ENCODE peak calls at places on chromosomes 2 and 18, in seven cellular contexts. E, N, G, V, Z, U and P are unnamed samples.

GRCh38 chr18:58128286-58129018 is 84.4 kb downstream of the NEDD4L start:
- DNase-seq in E (no peak), N (no peak), G (no peak), V (peak), Z (peak), U (no peak), P (no peak)

GRCh38 chr2:13596233-13596632 is 879.5 kb downstream of the TRIB2 start:
- DNase-seq in E (no peak), N (no peak), G (no peak), V (no peak), Z (no peak), U (no peak), P (no peak)

GRCh38 chr2:164910091-164910899 is 45.0 kb downstream of the SLC38A11 start:
- DNase-seq in E (no peak), N (no peak), G (peak), V (peak), Z (peak), U (no peak), P (no peak)

GRCh38 chr2:143907801-143908200 is 612.1 kb downstream of the ZEB2 start:
- DNase-seq in E (no peak), N (no peak), G (no peak), V (no peak), Z (no peak), U (no peak), P (no peak)

GRCh38 chr2:68388772-68389171 is 23.7 kb downstream of the PLEK start:
- DNase-seq in E (no peak), N (no peak), G (no peak), V (no peak), Z (no peak), U (no peak), P (no peak)

GRCh38 chr2:237618449-237618848 is 8.9 kb upstream of the LRRFIP1 start:
- DNase-seq in E (peak), N (no peak), G (no peak), V (no peak), Z (no peak), U (no peak), P (no peak)

GRCh38 chr2:11864724-11865123 is 118.3 kb downstream of the LPIN1 start:
- DNase-seq in E (no peak), N (no peak), G (no peak), V (no peak), Z (no peak), U (no peak), P (no peak)

GRCh38 chr2:106956416-106956815 is 70.4 kb upstream of the ST6GAL2 start:
- DNase-seq in E (no peak), N (no peak), G (peak), V (no peak), Z (no peak), U (no peak), P (no peak)

GRCh38 chr2:241680827-241681599 is 5.6 kb downstream of the DTYMK start:
- DNase-seq in E (peak), N (no peak), G (peak), V (no peak), Z (no peak), U (no peak), P (no peak)

GRCh38 chr2:47520302-47520630 is 117.3 kb downstream of the MSH2 start:
- DNase-seq in E (no peak), N (no peak), G (no peak), V (no peak), Z (no peak), U (no peak), P (no peak)

GRCh38 chr2:176583530-176584101 is 314.4 kb downstream of the MTX2 start:
- DNase-seq in E (peak), N (no peak), G (peak), V (peak), Z (no peak), U (no peak), P (no peak)

GRCh38 chr2:98479959-98480524 is 35.4 kb downstream of the INPP4A start:
- DNase-seq in E (peak), N (peak), G (no peak), V (peak), Z (peak), U (no peak), P (no peak)

GRCh38 chr2:181857471-181857870 is 34.1 kb upstream of the ITPRID2 start:
- DNase-seq in E (no peak), N (no peak), G (no peak), V (no peak), Z (no peak), U (no peak), P (no peak)

GRCh38 chr2:74461187-74462053 is 3.2 kb downstream of the WBP1 start:
- DNase-seq in E (no peak), N (no peak), G (no peak), V (peak), Z (no peak), U (no peak), P (no peak)

GRCh38 chr2:16660039-16660619 is 5.5 kb downstream of the CYRIA start:
- DNase-seq in E (no peak), N (no peak), G (no peak), V (no peak), Z (no peak), U (no peak), P (no peak)

GRCh38 chr2:226649201-226649600 is 150.4 kb downstream of the IRS1 start:
- DNase-seq in E (no peak), N (no peak), G (no peak), V (no peak), Z (no peak), U (no peak), P (no peak)

GRCh38 chr2:237591021-237591370 is 462 bp upstream of the RAB17 start:
- DNase-seq in E (no peak), N (no peak), G (no peak), V (peak), Z (peak), U (no peak), P (no peak)

GRCh38 chr2:236825989-236826510 is 256.4 kb downstream of the ACKR3 start:
- DNase-seq in E (no peak), N (no peak), G (no peak), V (no peak), Z (no peak), U (no peak), P (no peak)

DNA sequence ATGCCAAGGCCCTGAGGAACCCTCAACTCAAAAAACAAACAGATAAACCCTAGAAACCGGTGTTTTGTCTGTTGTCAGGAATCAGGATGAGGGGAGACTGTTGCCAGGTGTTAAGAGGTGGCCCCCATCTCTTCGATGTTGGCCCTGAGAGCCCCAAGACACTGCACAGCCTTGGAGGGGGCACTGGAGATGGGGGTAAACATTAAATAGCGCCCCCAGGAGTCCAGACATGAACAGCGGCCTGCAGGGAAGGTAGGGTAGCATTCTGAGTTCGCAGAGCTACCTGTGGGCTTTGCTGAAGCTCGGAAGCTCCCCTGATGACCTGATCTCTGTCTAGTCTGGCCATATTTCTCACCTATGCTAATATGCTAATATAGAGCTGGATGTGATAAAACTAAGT is 97.6 kb upstream of the SMAD2 start:
- DNase-seq in E (no peak), N (no peak), G (no peak), V (no peak), Z (no peak), U (no peak), P (no peak)
- TF ChIP-seq CTCF in E (no peak), N (no peak), G (no peak), V (no peak), Z (no peak), U (no peak), P (no peak)

DNA sequence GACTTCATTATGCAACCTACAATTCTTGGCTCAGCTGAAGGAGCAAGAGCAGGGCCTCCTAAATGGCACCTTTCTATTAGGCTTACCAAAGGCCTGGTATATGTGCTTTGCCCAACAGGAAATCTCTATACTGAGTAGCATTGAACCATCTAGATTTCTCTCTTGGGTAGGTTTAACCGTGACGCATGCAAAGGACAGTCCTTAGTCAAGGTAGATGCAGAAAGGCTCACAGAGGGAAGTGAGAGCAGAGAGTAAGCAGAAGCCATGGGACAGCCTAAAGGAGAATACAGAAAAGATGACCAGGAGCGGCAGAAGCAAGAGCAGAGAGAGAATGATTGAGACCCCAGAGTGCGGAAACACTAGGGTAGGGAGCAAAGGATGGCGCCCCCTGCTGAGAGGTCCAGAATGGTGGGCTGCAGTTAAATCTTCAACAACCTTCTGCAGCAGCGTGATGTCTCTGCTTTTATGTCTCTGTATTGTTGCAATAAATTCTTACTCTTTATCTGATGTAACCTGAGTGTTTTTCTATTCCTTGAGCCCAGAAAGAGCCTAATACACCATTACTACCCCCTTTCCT is 4.7 kb upstream of the OSBPL1A start:
- DNase-seq in E (no peak), N (no peak), G (no peak), V (no peak), Z (no peak), U (no peak), P (no peak)
- TF ChIP-seq CTCF in E (no peak), N (no peak), G (peak), V (peak), Z (no peak), U (peak), P (peak)

DNA sequence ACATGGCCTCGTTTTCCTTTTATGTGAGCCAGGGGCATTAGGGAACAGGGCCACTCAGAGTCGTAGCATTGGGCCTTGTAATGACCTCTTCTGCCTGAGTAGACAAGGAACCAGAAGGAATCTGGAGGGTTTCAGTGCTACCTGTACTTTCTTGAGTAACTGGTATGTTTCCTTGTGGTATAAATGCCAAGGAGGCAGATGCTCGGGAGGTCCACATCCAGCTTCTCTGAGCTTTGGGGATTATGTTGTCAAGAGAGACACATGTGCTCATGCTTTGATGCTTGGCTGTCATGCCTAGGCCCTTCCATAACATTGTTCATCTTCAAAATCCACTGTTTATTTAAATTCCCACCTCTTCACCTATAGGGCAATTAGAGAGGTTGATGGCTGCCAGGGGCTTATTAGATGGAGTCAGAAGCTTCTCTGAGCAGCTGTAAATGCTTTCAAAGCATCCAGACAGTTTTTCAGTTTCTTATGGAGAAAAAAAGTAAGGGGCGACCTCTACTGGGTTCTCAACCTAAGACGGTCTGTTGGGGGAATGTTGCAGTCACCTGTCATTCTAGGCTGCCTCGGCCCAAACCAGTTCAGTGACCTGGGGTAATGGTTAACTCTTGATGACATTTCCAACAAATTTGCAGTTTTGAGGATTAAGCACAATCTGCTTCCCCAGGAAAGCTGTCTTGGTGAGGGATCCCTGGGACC is 26.5 kb downstream of the FOSL2 start:
- DNase-seq in E (no peak), N (no peak), G (no peak), V (peak), Z (no peak), U (no peak), P (no peak)
- TF ChIP-seq CTCF in E (no peak), N (no peak), G (no peak), V (no peak), Z (no peak), U (peak), P (peak)

DNA sequence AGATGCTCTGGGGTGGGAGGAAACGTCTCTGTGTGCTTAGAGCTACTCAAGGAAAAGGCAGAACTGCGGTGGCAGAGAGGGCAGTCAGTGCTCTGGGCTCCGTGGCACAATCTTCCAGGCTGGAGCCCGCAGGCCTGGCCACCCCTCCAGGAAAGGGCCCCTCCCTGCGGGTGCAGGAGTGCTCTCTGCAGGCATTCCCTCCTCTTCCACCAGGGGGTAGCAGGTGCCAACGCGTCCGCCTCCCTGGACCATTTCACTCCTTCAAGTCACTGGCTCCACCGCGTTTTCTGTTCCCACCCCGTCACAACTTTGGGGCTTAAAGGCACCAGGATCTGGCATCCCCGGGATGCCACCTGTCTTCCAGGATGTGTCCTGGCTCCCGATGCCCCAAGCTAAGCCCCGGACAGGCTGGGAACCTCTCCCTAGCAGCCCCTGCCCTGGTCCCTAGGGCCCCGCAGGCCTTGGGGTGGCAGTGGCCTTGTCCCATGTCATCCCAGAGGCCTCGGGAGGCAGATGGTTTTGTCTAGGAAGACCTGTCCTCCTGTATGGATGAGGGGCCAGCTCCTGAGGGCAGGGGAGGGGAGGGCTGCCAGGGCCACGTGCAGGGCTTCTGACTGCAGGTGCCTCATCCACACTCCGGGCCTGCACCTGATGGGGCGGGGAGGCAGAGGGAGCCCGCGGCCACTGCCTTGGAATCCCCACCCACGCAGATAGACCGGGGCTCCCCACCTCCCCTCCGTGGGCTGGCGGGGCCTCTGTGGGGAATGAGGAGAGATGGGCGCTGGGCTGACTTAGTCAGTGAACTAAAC is 26.4 kb downstream of the KCNIP3 start:
- DNase-seq in E (peak), N (no peak), G (no peak), V (peak), Z (no peak), U (no peak), P (no peak)
- TF ChIP-seq CTCF in E (peak), N (no peak), G (peak), V (peak), Z (no peak), U (peak), P (peak)

DNA sequence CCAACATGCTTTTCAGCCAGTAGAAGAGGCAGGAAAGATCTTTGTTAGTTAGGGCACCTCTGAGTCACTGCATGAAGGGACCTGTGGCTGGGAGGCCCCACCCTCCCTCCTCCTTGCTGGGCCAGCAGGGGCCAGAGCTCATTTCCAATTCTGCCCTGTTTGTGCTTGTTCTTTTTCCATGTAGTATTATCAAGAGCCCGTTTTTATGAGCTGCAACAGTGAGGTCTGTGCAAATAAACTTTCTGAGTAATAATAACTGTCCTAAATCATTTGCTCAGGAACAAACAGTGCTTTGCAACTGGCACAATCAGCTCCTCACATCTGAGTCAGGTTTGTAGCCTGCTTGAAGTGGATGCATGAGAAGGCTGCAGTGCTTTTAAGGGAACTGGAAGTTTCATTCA is 128.0 kb downstream of the ARL4C start:
- DNase-seq in E (peak), N (no peak), G (no peak), V (peak), Z (no peak), U (no peak), P (no peak)
- TF ChIP-seq CTCF in E (no peak), N (no peak), G (no peak), V (no peak), Z (no peak), U (no peak), P (no peak)